ENCODE peak calls at places on chromosomes 6 and 20, in ten cellular contexts. X is IMR-90; C is lower lobe of right lung; F is A673; B is esophagus muscularis mucosa; A is AG04450; S is uterus; Q is PC-9; H is CD8-positive, alpha-beta T cell; V is body of pancreas. N is an unnamed sample.

GRCh38 chr20:4261333-4262284 is 246.3 kb upstream of the RNF24 start:
- DNase-seq in X (peak; percentile 56), C (no peak), F (no peak), B (no peak), A (peak; percentile 3), S (no peak), Q (no peak), H (no peak), V (no peak), N (no peak)

GRCh38 chr6:136672144-136672543 is 120.1 kb downstream of the MAP3K5 start:
- DNase-seq in X (no peak), C (no peak), F (no peak), B (no peak), A (no peak), S (no peak), Q (no peak), H (no peak), V (no peak), N (no peak)

GRCh38 chr20:58228484-58229197 is at the start of gene ANKRD60:
- DNase-seq in X (peak; percentile 73), C (no peak), F (peak; percentile 60), B (no peak), A (no peak), S (peak; percentile 33), Q (no peak), H (peak; percentile 8), V (no peak), N (peak; percentile 43)

GRCh38 chr20:33130553-33130952 is 37.4 kb upstream of the BPIFA2 start:
- DNase-seq in X (no peak), C (no peak), F (no peak), B (no peak), A (no peak), S (no peak), Q (no peak), H (no peak), V (no peak), N (no peak)

GRCh38 chr20:23227274-23227673 is 123.3 kb upstream of the NXT1 start:
- DNase-seq in X (no peak), C (no peak), F (no peak), B (no peak), A (no peak), S (no peak), Q (no peak), H (no peak), V (no peak), N (no peak)

GRCh38 chr6:86477510-86478166 is 459.7 kb upstream of the HTR1E start:
- DNase-seq in X (no peak), C (no peak), F (no peak), B (no peak), A (no peak), S (no peak), Q (no peak), H (no peak), V (peak; percentile 9), N (no peak)

GRCh38 chr6:24719125-24719931 is at the start of gene C6orf62:
- DNase-seq in X (peak; percentile 30), C (peak; percentile 65), F (peak; percentile 51), B (no peak), A (no peak), S (no peak), Q (peak; percentile 38), H (peak; percentile 17), V (peak; percentile 48), N (no peak)

GRCh38 chr20:9989066-9989724 is 45.6 kb upstream of the ANKEF1 start:
- DNase-seq in X (peak; percentile 53), C (no peak), F (peak; percentile 46), B (no peak), A (no peak), S (no peak), Q (no peak), H (no peak), V (no peak), N (no peak)

GRCh38 chr6:13743736-13744127 is 32.1 kb upstream of the RANBP9 start:
- DNase-seq in X (no peak), C (no peak), F (no peak), B (no peak), A (no peak), S (no peak), Q (no peak), H (no peak), V (no peak), N (no peak)

GRCh38 chr20:60950547-60950946 is 301.5 kb upstream of the CDH4 start:
- DNase-seq in X (no peak), C (no peak), F (no peak), B (no peak), A (no peak), S (no peak), Q (no peak), H (no peak), V (no peak), N (no peak)

GRCh38 chr6:4085329-4085695 is 6.4 kb upstream of the FAM217A start:
- DNase-seq in X (peak; percentile 72), C (no peak), F (no peak), B (no peak), A (no peak), S (no peak), Q (no peak), H (no peak), V (no peak), N (no peak)

GRCh38 chr6:158818008-158818579 is 1.1 kb downstream of the EZR start:
- DNase-seq in X (peak; percentile 70), C (peak; percentile 91), F (peak; percentile 88), B (no peak), A (no peak), S (peak; percentile 70), Q (peak; percentile 77), H (peak; percentile 74), V (peak; percentile 90), N (peak; percentile 85)

GRCh38 chr6:34484899-34485298 is 19.0 kb downstream of the PACSIN1 start:
- DNase-seq in X (no peak), C (no peak), F (no peak), B (no peak), A (no peak), S (no peak), Q (peak; percentile 78), H (peak; percentile 65), V (no peak), N (no peak)

GRCh38 chr6:166430269-166430668 is 47.5 kb upstream of the MPC1 start:
- DNase-seq in X (no peak), C (no peak), F (no peak), B (no peak), A (no peak), S (no peak), Q (no peak), H (no peak), V (no peak), N (no peak)

GRCh38 chr6:134529921-134530320 is 212.0 kb upstream of the SGK1 start:
- DNase-seq in X (peak; percentile 48), C (no peak), F (no peak), B (no peak), A (no peak), S (no peak), Q (no peak), H (no peak), V (no peak), N (no peak)

GRCh38 chr20:22771706-22772105 is 187.3 kb upstream of the FOXA2 start:
- DNase-seq in X (no peak), C (no peak), F (no peak), B (no peak), A (no peak), S (no peak), Q (peak; percentile 52), H (no peak), V (no peak), N (no peak)

DNA sequence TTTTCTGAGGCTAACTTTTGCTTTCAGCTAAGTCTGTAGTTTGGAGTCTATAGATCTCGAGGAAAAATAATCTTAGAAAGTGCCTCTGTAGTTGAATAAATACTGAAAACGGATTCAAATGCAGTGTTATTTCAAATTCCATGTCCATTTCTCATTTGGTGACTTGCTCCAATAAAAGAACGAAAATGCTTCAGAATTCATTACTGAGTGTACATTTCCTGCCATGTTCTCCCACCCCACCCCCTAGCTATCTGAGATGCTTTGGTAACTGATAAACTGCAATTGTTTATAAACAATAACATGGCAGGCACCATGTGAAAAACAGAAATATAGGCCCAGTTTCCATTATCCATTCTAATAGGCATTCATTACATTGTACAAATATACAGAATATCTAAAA is 1.6 kb downstream of the FAM162B start:
- DNase-seq in X (peak; percentile 38), C (no peak), F (no peak), B (no peak), A (no peak), S (no peak), Q (no peak), H (no peak), V (no peak), N (no peak)
- H3K9me3 ChIP-seq in X (no peaks in the 10 kb centered on the region), C (no peaks in the 10 kb centered on the region), F (no peaks in the 10 kb centered on the region), B (no peaks in the 10 kb centered on the region), A (no peaks in the 10 kb centered on the region), S (no peaks in the 10 kb centered on the region), Q (no peaks in the 10 kb centered on the region), H (no peaks in the 10 kb centered on the region), V (no peaks in the 10 kb centered on the region), N (no peaks in the 10 kb centered on the region)

GRCh38 chr20:56171087-56172012 is 77.2 kb upstream of the MC3R start:
- DNase-seq in X (no peak), C (no peak), F (peak; percentile 10), B (no peak), A (no peak), S (no peak), Q (no peak), H (no peak), V (no peak), N (no peak)
- H3K9me3 ChIP-seq in X (peaks cover 17% of the 10 kb centered on the region), C (no peaks in the 10 kb centered on the region), F (no peaks in the 10 kb centered on the region), B (no peaks in the 10 kb centered on the region), A (peaks cover 33% of the 10 kb centered on the region), S (no peaks in the 10 kb centered on the region), Q (no peaks in the 10 kb centered on the region), H (no peaks in the 10 kb centered on the region), V (no peaks in the 10 kb centered on the region), N (no peaks in the 10 kb centered on the region)

DNA sequence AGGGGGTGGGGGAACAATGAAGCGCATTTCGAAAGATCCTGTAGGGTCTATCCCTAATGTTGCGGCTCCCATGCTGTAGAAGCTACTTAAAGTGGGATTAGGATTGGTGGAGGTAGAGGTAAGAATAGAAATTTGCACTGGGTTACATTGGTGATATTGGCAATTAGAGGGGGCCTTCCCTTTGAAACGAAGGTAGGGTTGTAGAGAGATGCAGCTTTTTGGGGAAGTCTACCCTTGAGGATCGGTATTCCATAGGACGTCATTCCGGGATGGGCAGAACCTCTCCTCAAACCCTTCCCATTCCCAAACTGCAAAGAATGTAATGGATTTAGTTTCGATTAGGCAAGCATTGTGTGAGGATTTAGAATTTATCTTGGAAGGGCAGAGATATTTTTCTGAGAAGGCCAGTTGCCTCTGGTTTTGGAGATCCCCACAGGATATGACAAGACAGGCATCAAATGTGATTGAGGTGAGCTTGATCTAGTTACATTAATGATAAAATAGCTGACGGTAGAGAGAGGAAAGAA is 5.4 kb upstream of the ZNFX1 start:
- DNase-seq in X (no peak), C (no peak), F (peak; percentile 14), B (no peak), A (no peak), S (no peak), Q (no peak), H (no peak), V (no peak), N (no peak)
- H3K9me3 ChIP-seq in X (peaks cover 27% of the 10 kb centered on the region), C (peaks cover 47% of the 10 kb centered on the region), F (peaks cover 43% of the 10 kb centered on the region), B (peaks cover 50% of the 10 kb centered on the region), A (peaks cover 48% of the 10 kb centered on the region), S (no peaks in the 10 kb centered on the region), Q (peaks cover 75% of the 10 kb centered on the region), H (peaks cover 59% of the 10 kb centered on the region), V (no peaks in the 10 kb centered on the region), N (peaks cover 36% of the 10 kb centered on the region)

DNA sequence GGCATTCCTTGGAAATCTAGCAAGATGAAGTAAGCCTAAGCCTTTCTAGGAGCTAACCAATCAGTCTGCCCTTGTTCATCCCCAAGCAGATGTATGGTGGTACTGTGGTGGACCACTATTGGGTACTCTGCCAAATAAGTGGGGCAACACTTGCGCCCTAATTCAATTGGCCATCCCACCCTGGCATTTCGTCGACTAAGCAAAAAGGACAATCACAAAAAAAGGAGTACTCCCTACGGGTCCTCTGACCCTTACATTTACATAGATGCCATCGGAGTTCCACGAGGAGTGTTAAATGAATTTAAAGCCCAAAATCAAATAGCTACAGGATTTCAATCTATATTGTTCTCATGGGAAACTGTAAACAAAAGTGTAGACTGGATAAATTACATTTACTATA is 19.5 kb downstream of the CHD6 start:
- DNase-seq in X (no peak), C (no peak), F (no peak), B (no peak), A (no peak), S (no peak), Q (no peak), H (no peak), V (no peak), N (no peak)
- H3K9me3 ChIP-seq in X (peaks cover 36% of the 10 kb centered on the region), C (peaks cover 62% of the 10 kb centered on the region), F (peaks cover 70% of the 10 kb centered on the region), B (peaks cover 37% of the 10 kb centered on the region), A (peaks cover 45% of the 10 kb centered on the region), S (no peaks in the 10 kb centered on the region), Q (peaks cover 34% of the 10 kb centered on the region), H (peaks cover 22% of the 10 kb centered on the region), V (no peaks in the 10 kb centered on the region), N (no peaks in the 10 kb centered on the region)

N was measured in adrenal gland.